ENCODE peak calls at places on chromosomes 16 and 17, in four cellular contexts. H, D, R and V are unnamed samples.

GRCh38 chr16:56910654-56911539 is 21.0 kb upstream of the HERPUD1 start:
- DNase-seq in R (peak; percentile 91), H (no peak), D (peak; percentile 67), V (no peak)

GRCh38 chr16:31063843-31064611 is 10.0 kb downstream of the ZNF668 start:
- DNase-seq in D (no peak), R (no peak), H (no peak), V (no peak)

GRCh38 chr17:6448473-6448872 is 4.2 kb downstream of the PIMREG start:
- DNase-seq in R (no peak), D (no peak), H (no peak), V (no peak)

GRCh38 chr16:261031-261691 is 14.6 kb downstream of the RGS11 start:
- DNase-seq in D (no peak), R (no peak), H (no peak), V (no peak)

GRCh38 chr17:27862848-27863247 is 30.3 kb downstream of the LYRM9 start:
- DNase-seq in D (no peak), H (no peak), R (no peak), V (no peak)

GRCh38 chr16:2035431-2036199 is 8.9 kb downstream of the NHERF2 start:
- DNase-seq in D (no peak), H (peak; percentile 84), R (peak; percentile 78), V (no peak)

GRCh38 chr17:41909088-41909487 is 9.7 kb downstream of the ACLY start:
- DNase-seq in D (no peak), H (no peak), R (no peak), V (no peak)

GRCh38 chr17:2369551-2370210 is 31.2 kb downstream of the MNT start:
- DNase-seq in D (no peak), H (no peak), R (peak; percentile 35), V (no peak)

GRCh38 chr17:34155947-34156346 is 99.1 kb upstream of the CCL2 start:
- DNase-seq in D (no peak), H (no peak), R (no peak), V (no peak)

GRCh38 chr17:68204736-68205135 is 43.1 kb upstream of the AMZ2 start:
- DNase-seq in R (no peak), H (no peak), D (no peak), V (no peak)

GRCh38 chr17:42067371-42068180 is 17.2 kb upstream of the C17orf113 start:
- DNase-seq in D (peak; percentile 82), H (peak; percentile 68), R (peak; percentile 44), V (peak; percentile 58)

GRCh38 chr16:65121870-65122723 is at the start of gene CDH11:
- DNase-seq in D (no peak), H (no peak), R (peak; percentile 89), V (no peak)

GRCh38 chr17:1188812-1189211 is 9.0 kb upstream of the ABR start:
- DNase-seq in H (no peak), R (peak; percentile 93), D (no peak), V (no peak)

GRCh38 chr17:65388911-65389310 is 172.5 kb downstream of the AXIN2 start:
- DNase-seq in R (peak; percentile 74), D (no peak), H (no peak), V (no peak)

GRCh38 chr17:72460711-72461110 is 339.9 kb downstream of the SOX9 start:
- DNase-seq in R (peak; percentile 67), D (no peak), H (peak; percentile 49), V (no peak)

GRCh38 chr17:8151641-8152111 is 528 bp downstream of the PER1 start:
- DNase-seq in H (no peak), R (peak; percentile 83), D (peak; percentile 62), V (peak; percentile 77)

GRCh38 chr17:79377230-79377790 is 233.5 kb downstream of the RBFOX3 start:
- DNase-seq in R (no peak), D (no peak), H (no peak), V (no peak)

GRCh38 chr17:50844117-50844700 is 8.8 kb downstream of the WFIKKN2 start:
- DNase-seq in H (no peak), D (no peak), R (no peak), V (no peak)

GRCh38 chr17:35119370-35120185 is at the start of gene RAD51D:
- DNase-seq in R (peak; percentile 59), D (peak; percentile 93), H (peak; percentile 81), V (peak; percentile 67)

GRCh38 chr17:29140631-29141483 is 39.3 kb downstream of the MYO18A start:
- DNase-seq in D (peak; percentile 87), R (peak; percentile 53), H (no peak), V (no peak)

GRCh38 chr16:55912022-55912421 is 36.8 kb upstream of the CES5A start:
- DNase-seq in H (no peak), D (no peak), R (no peak), V (no peak)

GRCh38 chr16:55645986-55646385 is 9.8 kb upstream of the SLC6A2 start:
- DNase-seq in H (no peak), R (no peak), D (no peak), V (no peak)

GRCh38 chr17:38743556-38744171 is 4.5 kb downstream of the PCGF2 start:
- DNase-seq in D (no peak), H (no peak), R (no peak), V (no peak)

GRCh38 chr17:76524598-76525512 is 12.7 kb downstream of the CYGB start:
- DNase-seq in H (peak; percentile 61), D (no peak), R (peak; percentile 70), V (peak; percentile 60)

GRCh38 chr17:75637143-75637538 is 3.9 kb downstream of the SMIM5 start:
- DNase-seq in R (no peak), H (no peak), D (no peak), V (peak; percentile 59)

GRCh38 chr16:11299865-11300559 is 18.9 kb upstream of the PRM1 start:
- DNase-seq in R (no peak), D (no peak), H (no peak), V (no peak)

GRCh38 chr16:1290032-1290431 is 19.4 kb upstream of the UBE2I start:
- DNase-seq in R (no peak), D (no peak), H (no peak), V (no peak)

GRCh38 chr16:86789621-86790051 is 211.3 kb downstream of the FOXL1 start:
- DNase-seq in R (no peak), H (no peak), D (no peak), V (no peak)

GRCh38 chr17:77527394-77527793 is 386.6 kb downstream of the SEC14L1 start:
- DNase-seq in H (no peak), R (no peak), D (no peak), V (no peak)

GRCh38 chr16:86823125-86823524 is 244.8 kb downstream of the FOXL1 start:
- DNase-seq in R (peak; percentile 24), H (no peak), D (no peak), V (no peak)

GRCh38 chr17:30323262-30323894 is 10.5 kb downstream of the TMIGD1 start:
- DNase-seq in R (no peak), H (no peak), D (peak; percentile 65), V (no peak)

GRCh38 chr16:62661435-62661834 is 625.2 kb upstream of the CDH8 start:
- DNase-seq in D (no peak), H (no peak), R (no peak), V (no peak)

GRCh38 chr17:70110443-70110880 is 35.4 kb downstream of the KCNJ16 start:
- DNase-seq in H (no peak), R (peak; percentile 59), D (no peak), V (peak; percentile 83)